ENCODE peak calls at places on chromosome 10, in ten cellular contexts. I, R, U, D, K, Y, Z, T, B and F are unnamed samples.

GRCh38 chr10:86775056-86775858 is 18.8 kb downstream of the BMPR1A start:
- DNase-seq in I (no peak), R (peak), U (no peak), D (no peak), K (peak), Y (no peak), Z (no peak), T (peak), B (peak), F (no peak)

GRCh38 chr10:58963723-58964124 is 212.7 kb upstream of the PHYHIPL start:
- DNase-seq in I (no peak), R (no peak), U (no peak), D (no peak), K (no peak), Y (no peak), Z (no peak), T (peak), B (no peak), F (no peak)

GRCh38 chr10:132628966-132629900 is 91.6 kb downstream of the INPP5A start:
- DNase-seq in I (peak), R (no peak), U (no peak), D (peak), K (no peak), Y (peak), Z (peak), T (no peak), B (no peak), F (peak)

GRCh38 chr10:35533565-35533964 is 71.6 kb upstream of the GJD4 start:
- DNase-seq in I (no peak), R (no peak), U (no peak), D (no peak), K (no peak), Y (no peak), Z (no peak), T (no peak), B (no peak), F (no peak)

GRCh38 chr10:35394411-35394851 is 58.1 kb downstream of the CCNY start:
- DNase-seq in I (no peak), R (no peak), U (no peak), D (no peak), K (no peak), Y (no peak), Z (peak), T (peak), B (no peak), F (peak)

GRCh38 chr10:95281206-95281605 is 9.6 kb downstream of the PDLIM1 start:
- DNase-seq in I (no peak), R (no peak), U (no peak), D (no peak), K (no peak), Y (no peak), Z (no peak), T (no peak), B (no peak), F (no peak)

GRCh38 chr10:33214174-33214573 is 120.3 kb downstream of the NRP1 start:
- DNase-seq in I (no peak), R (no peak), U (no peak), D (no peak), K (no peak), Y (no peak), Z (no peak), T (no peak), B (no peak), F (no peak)

GRCh38 chr10:103901299-103901698 is 16.7 kb downstream of the STN1 start:
- DNase-seq in I (no peak), R (no peak), U (no peak), D (no peak), K (no peak), Y (no peak), Z (no peak), T (no peak), B (no peak), F (no peak)

GRCh38 chr10:113336549-113337130 is 216.2 kb upstream of the HABP2 start:
- DNase-seq in I (no peak), R (no peak), U (no peak), D (no peak), K (no peak), Y (no peak), Z (no peak), T (no peak), B (no peak), F (no peak)

GRCh38 chr10:90847436-90847835 is 10.4 kb downstream of the HTR7 start:
- DNase-seq in I (no peak), R (peak), U (no peak), D (no peak), K (no peak), Y (no peak), Z (no peak), T (peak), B (peak), F (no peak)

GRCh38 chr10:110008518-110009339 is 945 bp downstream of the ADD3 start:
- DNase-seq in I (peak), R (peak), U (peak), D (peak), K (peak), Y (peak), Z (peak), T (peak), B (peak), F (peak)

GRCh38 chr10:77319557-77319956 is 318.1 kb downstream of the KCNMA1 start:
- DNase-seq in I (no peak), R (no peak), U (no peak), D (no peak), K (no peak), Y (no peak), Z (no peak), T (no peak), B (no peak), F (no peak)

GRCh38 chr10:5817322-5818047 is 4.3 kb upstream of the GDI2 start:
- DNase-seq in I (no peak), R (no peak), U (no peak), D (no peak), K (no peak), Y (no peak), Z (no peak), T (no peak), B (no peak), F (no peak)

GRCh38 chr10:65793738-65794425 is 1132.0 kb upstream of the LRRTM3 start:
- DNase-seq in I (no peak), R (peak), U (no peak), D (no peak), K (no peak), Y (no peak), Z (no peak), T (no peak), B (no peak), F (peak)

GRCh38 chr10:61492596-61492995 is 39.4 kb upstream of the TMEM26 start:
- DNase-seq in I (no peak), R (no peak), U (no peak), D (no peak), K (no peak), Y (no peak), Z (no peak), T (no peak), B (no peak), F (no peak)

GRCh38 chr10:113616244-113617074 is 47.4 kb downstream of the NRAP start:
- DNase-seq in I (no peak), R (no peak), U (no peak), D (no peak), K (peak), Y (no peak), Z (no peak), T (peak), B (peak), F (no peak)

GRCh38 chr10:86306628-86307278 is 59.8 kb downstream of the GRID1 start:
- DNase-seq in I (no peak), R (peak), U (no peak), D (no peak), K (peak), Y (no peak), Z (peak), T (peak), B (peak), F (peak)

GRCh38 chr10:29688230-29688634 is 53.5 kb upstream of the SVIL start:
- DNase-seq in I (no peak), R (no peak), U (no peak), D (no peak), K (no peak), Y (no peak), Z (no peak), T (peak), B (peak), F (no peak)

GRCh38 chr10:118568327-118568848 is 27.1 kb downstream of the PRLHR start:
- DNase-seq in I (no peak), R (peak), U (peak), D (no peak), K (peak), Y (no peak), Z (no peak), T (peak), B (peak), F (no peak)

GRCh38 chr10:5948999-5949759 is 28.2 kb downstream of the IL15RA start:
- DNase-seq in I (peak), R (peak), U (peak), D (peak), K (peak), Y (peak), Z (peak), T (peak), B (peak), F (peak)

GRCh38 chr10:132109341-132110072 is 43.8 kb downstream of the JAKMIP3 start:
- DNase-seq in I (peak), R (no peak), U (peak), D (no peak), K (no peak), Y (no peak), Z (no peak), T (no peak), B (peak), F (no peak)

GRCh38 chr10:97708976-97709745 is 4.4 kb upstream of the MARVELD1 start:
- DNase-seq in I (peak), R (no peak), U (peak), D (peak), K (peak), Y (peak), Z (no peak), T (peak), B (peak), F (peak)

GRCh38 chr10:113058175-113058961 is 108.3 kb downstream of the TCF7L2 start:
- DNase-seq in I (no peak), R (peak), U (no peak), D (no peak), K (peak), Y (no peak), Z (no peak), T (peak), B (peak), F (no peak)

GRCh38 chr10:69815099-69815498 is 13.4 kb downstream of the COL13A1 start:
- DNase-seq in I (no peak), R (no peak), U (no peak), D (no peak), K (no peak), Y (no peak), Z (no peak), T (no peak), B (no peak), F (no peak)

GRCh38 chr10:118340486-118340885 is 1.6 kb downstream of the FAM204A start:
- DNase-seq in I (no peak), R (no peak), U (no peak), D (no peak), K (no peak), Y (no peak), Z (no peak), T (peak), B (no peak), F (no peak)

GRCh38 chr10:78757542-78757941 is 311.2 kb upstream of the ZMIZ1 start:
- DNase-seq in I (no peak), R (no peak), U (no peak), D (peak), K (peak), Y (no peak), Z (no peak), T (peak), B (peak), F (no peak)

GRCh38 chr10:94456942-94457341 is 54.6 kb downstream of the TBC1D12 start:
- DNase-seq in I (no peak), R (no peak), U (no peak), D (no peak), K (no peak), Y (no peak), Z (no peak), T (no peak), B (no peak), F (no peak)

GRCh38 chr10:43260911-43261577 is 5.8 kb downstream of the RASGEF1A start:
- DNase-seq in I (no peak), R (no peak), U (no peak), D (no peak), K (no peak), Y (no peak), Z (no peak), T (no peak), B (no peak), F (no peak)

GRCh38 chr10:58384536-58384998 is 643 bp upstream of the TFAM start:
- DNase-seq in I (no peak), R (no peak), U (no peak), D (no peak), K (no peak), Y (no peak), Z (no peak), T (no peak), B (no peak), F (no peak)

GRCh38 chr10:26214004-26214403 is 2.6 kb upstream of the GAD2 start:
- DNase-seq in I (no peak), R (no peak), U (no peak), D (no peak), K (no peak), Y (no peak), Z (no peak), T (peak), B (no peak), F (no peak)

GRCh38 chr10:99304857-99305220 is 24.3 kb upstream of the CNNM1 start:
- DNase-seq in I (no peak), R (no peak), U (no peak), D (no peak), K (no peak), Y (no peak), Z (no peak), T (no peak), B (no peak), F (no peak)

GRCh38 chr10:3852147-3852904 is 67.3 kb upstream of the KLF6 start:
- DNase-seq in I (peak), R (peak), U (peak), D (peak), K (peak), Y (no peak), Z (peak), T (peak), B (peak), F (peak)

GRCh38 chr10:110003524-110003885 is 4.3 kb upstream of the ADD3 start:
- DNase-seq in I (no peak), R (no peak), U (no peak), D (no peak), K (peak), Y (no peak), Z (no peak), T (no peak), B (no peak), F (no peak)

GRCh38 chr10:51137741-51138529 is 63.6 kb downstream of the PRKG1 start:
- DNase-seq in I (no peak), R (peak), U (no peak), D (no peak), K (no peak), Y (no peak), Z (no peak), T (no peak), B (peak), F (no peak)

GRCh38 chr10:266974-267425 is 131.7 kb downstream of the ZMYND11 start:
- DNase-seq in I (no peak), R (peak), U (no peak), D (no peak), K (no peak), Y (no peak), Z (no peak), T (no peak), B (peak), F (no peak)

GRCh38 chr10:133067152-133068090 is 20.3 kb upstream of the ADGRA1 start:
- DNase-seq in I (no peak), R (no peak), U (no peak), D (no peak), K (no peak), Y (no peak), Z (no peak), T (no peak), B (no peak), F (no peak)

GRCh38 chr10:97399843-97400545 is 1.1 kb downstream of the RRP12 start:
- DNase-seq in I (no peak), R (peak), U (no peak), D (peak), K (peak), Y (no peak), Z (no peak), T (peak), B (peak), F (no peak)

GRCh38 chr10:84179059-84179710 is 5.6 kb downstream of the GPR15LG start:
- DNase-seq in I (no peak), R (peak), U (no peak), D (peak), K (peak), Y (no peak), Z (no peak), T (no peak), B (peak), F (no peak)

GRCh38 chr10:480928-481551 is 208.4 kb downstream of the DIP2C start:
- DNase-seq in I (no peak), R (no peak), U (no peak), D (no peak), K (peak), Y (no peak), Z (peak), T (no peak), B (no peak), F (peak)

GRCh38 chr10:72243822-72244437 is 27.9 kb upstream of the ASCC1 start:
- DNase-seq in I (peak), R (peak), U (peak), D (peak), K (peak), Y (peak), Z (no peak), T (no peak), B (peak), F (no peak)
- H3K4me3 ChIP-seq in I (no peak), R (no peak), U (no peak), D (no peak), K (no peak), Y (no peak), Z (no peak), T (no peak), B (no peak), F (no peak)

GRCh38 chr10:13608246-13608853 is 21.6 kb downstream of the PRPF18 start:
- DNase-seq in I (no peak), R (no peak), U (no peak), D (no peak), K (no peak), Y (no peak), Z (no peak), T (no peak), B (no peak), F (no peak)
- H3K27ac ChIP-seq in I (no peak), R (no peak), U (no peak), D (no peak), K (no peak), Y (no peak), Z (no peak), T (no peak), B (no peak), F (no peak)

GRCh38 chr10:102408728-102409603 is 9.6 kb downstream of the PSD start:
- DNase-seq in I (no peak), R (no peak), U (peak), D (peak), K (peak), Y (no peak), Z (no peak), T (peak), B (peak), F (no peak)
- H3K4me3 ChIP-seq in I (peak), R (peak), U (peak), D (no peak), K (peak), Y (peak), Z (peak), T (peak), B (peak), F (no peak)

GRCh38 chr10:23538968-23539367 is 100.1 kb downstream of the OTUD1 start:
- DNase-seq in I (no peak), R (no peak), U (no peak), D (no peak), K (peak), Y (no peak), Z (no peak), T (no peak), B (no peak), F (no peak)
- H3K27ac ChIP-seq in I (no peak), R (no peak), U (no peak), D (no peak), K (no peak), Y (no peak), Z (no peak), T (no peak), B (no peak), F (no peak)

DNA sequence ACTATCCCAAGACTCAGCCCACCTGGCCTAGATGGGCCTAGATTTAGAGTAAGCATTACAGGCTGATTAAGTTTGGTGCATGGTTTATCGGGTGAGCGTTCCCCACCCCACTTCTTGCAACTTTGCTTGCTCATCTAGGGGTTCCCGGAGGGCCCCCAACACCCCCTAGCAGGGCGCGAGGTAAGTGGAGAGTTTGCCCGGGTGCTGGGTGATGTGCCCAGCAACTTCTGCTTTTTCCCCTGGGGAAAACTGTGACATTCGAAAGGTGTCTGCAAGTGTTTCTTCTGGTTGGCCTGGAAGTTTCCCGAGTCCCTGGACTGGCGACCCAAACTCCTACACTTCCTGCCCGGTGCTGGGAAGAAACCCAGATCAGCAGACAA is 31.7 kb downstream of the SKIDA1 start:
- DNase-seq in I (no peak), R (no peak), U (peak), D (no peak), K (no peak), Y (no peak), Z (no peak), T (peak), B (no peak), F (no peak)
- H3K4me3 ChIP-seq in I (peak), R (no peak), U (no peak), D (peak), K (no peak), Y (peak), Z (peak), T (no peak), B (no peak), F (no peak)

DNA sequence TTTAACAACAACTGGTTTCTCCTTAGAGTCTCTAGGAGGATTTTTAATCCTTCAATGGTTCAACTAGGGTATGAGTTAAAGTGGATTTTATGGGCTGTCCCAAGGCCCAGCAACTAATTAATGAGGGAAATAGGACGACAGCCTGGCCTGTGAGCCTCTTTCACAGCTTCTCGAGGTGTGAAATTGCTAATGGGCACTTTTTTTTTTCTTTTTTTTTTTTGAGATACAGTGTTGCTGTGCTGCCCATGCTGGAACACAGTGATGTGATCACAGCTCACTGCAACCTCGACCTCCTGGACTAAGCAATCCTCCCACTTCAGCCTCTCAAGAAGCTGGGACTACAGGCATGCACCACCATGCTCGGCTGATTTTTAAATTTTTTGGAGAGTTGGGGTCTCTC is 87.0 kb downstream of the MARCHF5 start:
- DNase-seq in I (no peak), R (no peak), U (no peak), D (no peak), K (no peak), Y (no peak), Z (no peak), T (peak), B (no peak), F (no peak)
- H3K27ac ChIP-seq in I (no peak), R (no peak), U (no peak), D (no peak), K (no peak), Y (no peak), Z (no peak), T (no peak), B (no peak), F (no peak)

GRCh38 chr10:111472445-111472844 is 395.6 kb downstream of the ADRA2A start:
- DNase-seq in I (no peak), R (no peak), U (no peak), D (no peak), K (no peak), Y (no peak), Z (no peak), T (no peak), B (no peak), F (no peak)
- H3K4me3 ChIP-seq in I (no peak), R (no peak), U (no peak), D (no peak), K (no peak), Y (no peak), Z (no peak), T (no peak), B (no peak), F (no peak)